ENCODE peak calls at places on chromosomes 4 and X, in seven cellular contexts. W is K562, J is stomach, N is Peyer's patch, C is suprapubic skin, L is ovary, Z is transverse colon. K is an unnamed sample.
A peak's percentile ranks its signal among the peaks of the same experiment; 100 is the strongest.

GRCh38 chr4:8504279-8505007 is 63.9 kb downstream of the TRMT44 start:
- DNase-seq in Z (peak; percentile 18), W (no peak), C (no peak), J (peak; percentile 76), L (no peak), N (no peak), K (no peak)

GRCh38 chr4:153467154-153467896 is 1.2 kb downstream of the TMEM131L start:
- DNase-seq in N (peak; percentile 93), L (peak; percentile 47), J (peak; percentile 84), Z (peak; percentile 86), W (peak; percentile 66), C (no peak), K (peak; percentile 26)

GRCh38 chr4:101334963-101335572 is 12.3 kb downstream of the PPP3CA start:
- DNase-seq in Z (no peak), N (no peak), W (no peak), C (no peak), L (no peak), J (no peak), K (no peak)

GRCh38 chr4:165680821-165681220 is 192.2 kb upstream of the TLL1 start:
- DNase-seq in W (no peak), J (no peak), Z (no peak), L (no peak), N (no peak), C (no peak), K (no peak)

GRCh38 chr4:81052119-81053068 is 21.9 kb downstream of the BMP3 start:
- DNase-seq in W (peak; percentile 46), L (peak; percentile 71), N (peak; percentile 65), J (peak; percentile 52), C (no peak), Z (peak; percentile 79), K (peak; percentile 75)

GRCh38 chr4:110042540-110043517 is 130.1 kb downstream of the EGF start:
- DNase-seq in C (no peak), J (no peak), Z (no peak), L (no peak), W (no peak), N (no peak), K (no peak)

GRCh38 chr4:126051709-126052424 is 737.1 kb downstream of the FAT4 start:
- DNase-seq in W (no peak), L (no peak), C (no peak), N (no peak), J (no peak), Z (no peak), K (no peak)

GRCh38 chrX:36908801-36909403 is 99.3 kb upstream of the FAM47C start:
- DNase-seq in J (no peak), C (no peak), N (no peak), W (peak; percentile 10), Z (no peak), L (no peak), K (no peak)

GRCh38 chr4:105306158-105306781 is 159.6 kb downstream of the TET2 start:
- DNase-seq in J (no peak), W (no peak), C (no peak), N (no peak), Z (no peak), L (no peak), K (no peak)

GRCh38 chr4:105149771-105150170 is 3.1 kb downstream of the TET2 start:
- DNase-seq in J (no peak), C (no peak), L (no peak), N (no peak), Z (no peak), W (no peak), K (no peak)

GRCh38 chrX:107562482-107562881 is 65.8 kb upstream of the PRPS1 start:
- DNase-seq in N (no peak), Z (no peak), J (no peak), L (no peak), W (no peak), C (no peak), K (no peak)

GRCh38 chr4:182018691-182019090 is 224.5 kb upstream of the TENM3 start:
- DNase-seq in J (no peak), Z (no peak), W (no peak), L (no peak), N (no peak), C (no peak), K (no peak)

GRCh38 chr4:167956676-167957075 is 135.7 kb upstream of the ANXA10 start:
- DNase-seq in W (no peak), N (no peak), J (no peak), L (no peak), Z (no peak), C (no peak), K (no peak)

GRCh38 chrX:133414399-133415275 is 652 bp downstream of the GPC4 start:
- DNase-seq in L (peak; percentile 24), J (no peak), N (no peak), C (no peak), Z (peak; percentile 12), W (no peak), K (no peak)

DNA sequence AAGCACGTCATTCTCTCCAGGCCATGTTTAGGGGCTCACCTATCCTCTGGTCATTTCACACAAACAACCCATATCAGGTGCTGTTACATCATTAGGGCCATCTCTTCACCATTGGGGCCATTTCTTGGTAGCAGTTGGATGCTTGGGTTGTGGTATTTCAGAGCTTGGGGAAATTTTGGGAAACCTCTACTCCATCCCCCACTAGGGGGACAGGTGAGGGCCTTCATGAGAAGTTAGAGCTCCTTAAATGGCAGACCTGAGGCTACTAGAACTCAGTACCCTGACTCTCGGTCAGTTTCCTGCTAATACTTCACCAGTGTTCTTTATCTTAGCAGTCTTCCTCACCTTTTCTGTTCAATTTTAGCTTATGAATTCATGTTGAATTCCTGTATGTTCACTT is 50.2 kb downstream of the ZNF827 start:
- DNase-seq in W (peak; percentile 9), L (no peak), J (no peak), N (no peak), C (no peak), Z (no peak), K (no peak)
- TF ChIP-seq CTCF in W (no peak), L (no peak), J (no peak), N (no peak), C (no peak), Z (no peak), K (no peak)

GRCh38 chr4:6940744-6941137 is 31.1 kb downstream of the TBC1D14 start:
- DNase-seq in Z (no peak), J (no peak), N (no peak), L (no peak), C (no peak), W (no peak), K (no peak)

GRCh38 chr4:6938758-6939201 is 29.2 kb downstream of the TBC1D14 start:
- DNase-seq in J (no peak), Z (no peak), C (no peak), W (no peak), N (no peak), L (no peak), K (peak; percentile 22)

GRCh38 chr4:6938237-6938636 is 28.6 kb downstream of the TBC1D14 start:
- DNase-seq in Z (no peak), C (no peak), J (no peak), N (no peak), L (no peak), W (no peak), K (peak; percentile 32)

GRCh38 chr4:6941796-6942195 is 32.2 kb downstream of the TBC1D14 start:
- DNase-seq in C (no peak), Z (no peak), N (no peak), W (no peak), J (no peak), L (no peak), K (no peak)

DNA sequence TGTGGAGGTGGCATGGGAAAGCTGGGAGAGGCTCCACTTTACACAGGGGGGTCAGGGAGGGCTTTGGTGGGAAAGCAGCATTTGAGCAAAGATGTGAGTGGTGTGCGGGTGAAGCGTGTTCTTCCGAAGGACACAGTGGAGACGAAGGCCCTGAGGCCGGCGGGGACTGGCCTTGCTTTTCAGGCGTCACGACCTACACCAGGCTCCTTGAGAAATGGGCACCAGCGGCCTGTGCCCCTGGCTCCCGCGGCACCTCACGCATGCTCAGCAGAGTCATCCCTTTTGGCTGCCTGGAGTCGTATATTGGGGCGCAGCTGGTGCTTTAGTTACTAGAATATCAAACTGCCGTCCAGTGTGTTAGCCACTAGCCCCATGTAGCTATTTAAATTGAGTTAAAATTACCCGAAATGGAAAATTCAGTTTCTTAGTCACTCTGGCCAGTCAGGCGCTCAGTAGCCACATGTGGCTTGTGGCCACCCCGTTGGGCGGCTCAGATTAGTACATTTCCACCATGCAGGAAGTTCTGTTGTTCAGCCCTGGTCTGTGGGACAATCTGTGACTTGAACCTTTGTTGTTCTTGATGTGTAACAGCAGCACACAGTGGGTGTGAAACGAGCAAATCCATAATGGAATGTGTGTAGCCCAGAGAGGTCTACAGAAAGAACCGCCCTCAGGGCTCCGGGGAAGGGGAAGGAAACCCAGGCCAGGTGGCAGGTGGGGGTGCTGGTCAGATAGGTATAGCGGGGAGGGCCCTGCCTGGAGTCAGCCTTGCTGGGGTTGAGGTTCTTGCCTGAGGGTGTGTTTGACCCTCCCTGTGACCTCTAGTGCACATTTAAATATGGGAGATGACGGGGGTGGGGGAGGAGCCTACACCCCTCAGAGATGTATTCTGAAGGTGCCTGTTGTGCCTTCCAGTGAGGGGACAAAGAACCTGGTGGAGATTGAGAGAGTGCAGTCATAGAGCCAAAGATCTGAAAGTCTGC is 30.4 kb downstream of the TBC1D14 start:
- DNase-seq in C (no peak), Z (no peak), L (no peak), W (peak; percentile 56), N (no peak), J (no peak), K (no peak)
- H3K4me3 ChIP-seq in C (no peak overlapping the region), Z (no peak overlapping the region), L (no peak overlapping the region), W (no peak overlapping the region), N (no peak overlapping the region), J (no peak overlapping the region), K (no peak overlapping the region)

GRCh38 chrX:23745786-23746185 is 2.7 kb upstream of the ACOT9 start:
- DNase-seq in W (no peak), C (no peak), J (no peak), L (no peak), N (no peak), Z (no peak), K (no peak)

GRCh38 chrX:23737413-23737812 is 5.7 kb downstream of the ACOT9 start:
- DNase-seq in Z (no peak), C (no peak), W (no peak), L (no peak), J (no peak), N (no peak), K (no peak)

GRCh38 chrX:23742693-23743622 is at the start of gene ACOT9:
- DNase-seq in J (peak; percentile 92), C (peak; percentile 95), W (peak; percentile 94), L (peak; percentile 95), Z (peak; percentile 91), N (peak; percentile 75), K (peak; percentile 95)

DNA sequence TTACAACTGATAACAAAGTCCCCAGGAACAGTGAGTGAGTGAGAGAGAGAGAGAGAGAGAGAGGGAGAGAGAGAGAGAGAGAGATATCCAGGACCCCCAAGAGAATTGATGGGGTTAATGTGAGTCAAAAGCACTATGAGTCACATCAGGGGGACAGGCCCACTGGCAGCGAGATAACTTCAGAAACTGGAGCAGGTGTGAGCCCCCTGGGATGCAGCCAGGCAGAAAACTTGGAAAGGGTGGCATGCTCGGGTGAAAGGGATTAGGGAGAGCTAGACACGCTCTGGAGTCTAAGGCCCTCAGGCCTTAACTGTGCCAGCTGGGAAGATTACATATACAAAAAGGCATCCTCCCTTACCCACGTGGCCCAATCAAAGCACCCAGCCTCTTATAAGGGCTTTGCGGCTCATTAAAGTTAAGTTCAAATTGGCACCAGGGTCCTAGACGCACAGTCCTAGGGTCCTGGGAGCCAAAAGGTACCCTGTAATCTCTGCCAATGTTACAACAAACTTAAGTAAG is 843 bp downstream of the ACOT9 start:
- DNase-seq in C (no peak), L (peak; percentile 38), Z (peak; percentile 31), J (peak; percentile 32), W (peak; percentile 10), N (no peak), K (peak; percentile 54)
- TF ChIP-seq POLR2A in C (no peak), L (peak; percentile 13), Z (no peak), J (no peak), W (no peak), N (no peak), K (no peak)

GRCh38 chr4:22962186-22962786 is 269.5 kb downstream of the GBA3 start:
- DNase-seq in N (no peak), W (peak; percentile 9), L (no peak), Z (no peak), J (no peak), C (no peak), K (peak; percentile 22)
- TF ChIP-seq CTCF in N (no peak), W (peak; percentile 37), L (no peak), Z (peak; percentile 37), J (no peak), C (no peak), K (no peak)

K was measured in testis.